ENCODE peak calls at places on chromosomes 4 and X, in four cellular contexts. F is ascending aorta, G is AG04449, Z is AG09309. P is an unnamed sample.

GRCh38 chr4:112817933-112818921 is 181.3 kb downstream of the LARP7 start:
- DNase-seq in F (peak), G (peak), Z (peak), P (peak)

GRCh38 chr4:174697896-174698295 is 131.2 kb downstream of the GLRA3 start:
- DNase-seq in F (no peak), G (no peak), Z (no peak), P (no peak)

GRCh38 chrX:110412971-110413726 is 54.5 kb downstream of the RTL9 start:
- DNase-seq in F (peak), G (no peak), Z (no peak), P (peak)

GRCh38 chr4:184481544-184481943 is 7.2 kb upstream of the IRF2 start:
- DNase-seq in F (no peak), G (no peak), Z (no peak), P (no peak)

GRCh38 chrX:2447484-2447883 is 53.3 kb downstream of the DHRSX start:
- DNase-seq in F (no peak), G (no peak), Z (no peak), P (no peak)

GRCh38 chrX:24117288-24117687 is 32.2 kb upstream of the ZFX start:
- DNase-seq in F (no peak), G (no peak), Z (peak), P (peak)

GRCh38 chrX:77505227-77505626 is 58.0 kb downstream of the FGF16 start:
- DNase-seq in F (no peak), G (peak), Z (peak), P (peak)

GRCh38 chr4:111066001-111066400 is 443.1 kb upstream of the PITX2 start:
- DNase-seq in F (no peak), G (no peak), Z (no peak), P (peak)

GRCh38 chr4:71944956-71945355 is 86.8 kb upstream of the NPFFR2 start:
- DNase-seq in F (no peak), G (no peak), Z (no peak), P (peak)

GRCh38 chr4:38099908-38100407 is 139.8 kb downstream of the PTTG2 start:
- DNase-seq in F (no peak), G (peak), Z (peak), P (peak)

GRCh38 chr4:71882113-71882512 is 98.2 kb upstream of the GC start:
- DNase-seq in F (no peak), G (no peak), Z (no peak), P (no peak)

GRCh38 chrX:72029473-72030411 is 102.0 kb downstream of the RTL5 start:
- DNase-seq in F (peak), G (peak), Z (peak), P (peak)

GRCh38 chr4:113077611-113078010 is 28.2 kb downstream of the ANK2 start:
- DNase-seq in F (no peak), G (no peak), Z (no peak), P (no peak)

GRCh38 chr4:8383451-8384160 is 56.9 kb downstream of the ACOX3 start:
- DNase-seq in F (no peak), G (no peak), Z (no peak), P (peak)

GRCh38 chrX:107683931-107684330 is 55.6 kb downstream of the PRPS1 start:
- DNase-seq in F (peak), G (no peak), Z (no peak), P (no peak)

GRCh38 chrX:40496728-40497127 is 84.0 kb upstream of the ATP6AP2 start:
- DNase-seq in F (no peak), G (no peak), Z (peak), P (peak)

GRCh38 chrX:117990438-117990837 is 126.2 kb downstream of the KLHL13 start:
- DNase-seq in F (no peak), G (no peak), Z (no peak), P (no peak)

GRCh38 chr4:20364969-20365368 is 113.3 kb downstream of the SLIT2 start:
- DNase-seq in F (no peak), G (no peak), Z (no peak), P (no peak)

GRCh38 chrX:74178536-74178935 is 125.4 kb upstream of the ZCCHC13 start:
- DNase-seq in F (no peak), G (no peak), Z (no peak), P (no peak)

GRCh38 chr4:138475116-138475515 is 233.0 kb upstream of the SLC7A11 start:
- DNase-seq in F (no peak), G (no peak), Z (no peak), P (no peak)

GRCh38 chr4:128775477-128775876 is 34.0 kb upstream of the JADE1 start:
- DNase-seq in F (no peak), G (no peak), Z (no peak), P (no peak)

GRCh38 chrX:104137496-104137895 is 19.3 kb downstream of the SLC25A53 start:
- DNase-seq in F (no peak), G (no peak), Z (no peak), P (peak)

GRCh38 chrX:24245201-24245600 is 68.7 kb downstream of the SUPT20HL2 start:
- DNase-seq in F (no peak), G (no peak), Z (peak), P (peak)

GRCh38 chrX:44314259-44314734 is 29.2 kb downstream of the EFHC2 start:
- DNase-seq in F (no peak), G (no peak), Z (no peak), P (peak)

GRCh38 chr4:6772223-6772928 is 10.2 kb upstream of the KIAA0232 start:
- DNase-seq in F (no peak), G (no peak), Z (no peak), P (peak)

GRCh38 chrX:68934922-68935321 is 106.1 kb downstream of the EFNB1 start:
- DNase-seq in F (peak), G (no peak), Z (no peak), P (no peak)

GRCh38 chr4:140344621-140345020 is 28.8 kb upstream of the SCOC start:
- DNase-seq in F (no peak), G (no peak), Z (no peak), P (no peak)

GRCh38 chr4:142913461-142914030 is 67.4 kb upstream of the INPP4B start:
- DNase-seq in F (no peak), G (no peak), Z (peak), P (peak)

GRCh38 chr4:159400782-159401712 is 298.2 kb downstream of the RAPGEF2 start:
- DNase-seq in F (no peak), G (peak), Z (no peak), P (peak)

GRCh38 chr4:165953181-165953580 is 80.1 kb downstream of the TLL1 start:
- DNase-seq in F (no peak), G (no peak), Z (no peak), P (no peak)

GRCh38 chr4:83012631-83013419 is 2.2 kb upstream of the LIN54 start:
- DNase-seq in F (peak), G (peak), Z (peak), P (peak)
- TF ChIP-seq CTCF in F (peak), G (peak), Z (peak), P (peak)

DNA sequence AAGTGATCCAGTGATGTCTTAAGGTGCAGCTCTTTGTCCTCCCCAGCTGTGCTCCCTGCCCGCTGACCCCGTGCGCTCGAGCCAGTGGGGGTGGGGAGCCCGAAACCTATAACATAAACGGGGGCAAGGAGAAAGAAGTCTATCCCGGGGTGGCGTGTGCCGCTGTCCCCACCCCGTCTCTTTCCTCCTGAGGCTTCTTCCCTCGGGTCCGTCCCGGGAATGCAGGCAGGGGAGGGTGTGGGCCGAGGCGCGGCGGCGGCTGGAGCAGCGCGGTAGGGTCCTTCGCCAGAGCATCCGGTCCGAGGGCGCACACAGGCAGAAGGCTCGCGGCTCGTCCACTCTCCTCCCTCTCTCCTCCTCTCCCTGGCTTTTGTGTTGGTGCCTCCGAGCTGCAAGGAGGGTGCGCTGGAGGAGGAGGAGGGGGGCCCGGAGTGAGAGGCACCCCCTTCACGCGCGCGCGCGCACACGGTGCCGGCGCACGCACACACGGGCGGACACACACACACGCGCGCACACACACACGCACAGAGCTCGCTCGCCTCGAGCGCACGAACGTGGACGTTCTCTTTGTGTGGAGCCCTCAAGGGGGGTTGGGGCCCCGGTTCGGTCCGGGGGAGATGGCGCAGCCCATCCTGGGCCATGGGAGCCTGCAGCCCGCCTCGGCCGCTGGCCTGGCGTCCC is at the start of gene RAB33A:
- DNase-seq in F (no peak), G (no peak), Z (no peak), P (no peak)
- H3K4me3 ChIP-seq in F (peak), G (peak), Z (peak), P (peak)

GRCh38 chr4:73431813-73432168 is 4.2 kb upstream of the AFP start:
- DNase-seq in F (no peak), G (no peak), Z (no peak), P (no peak)

GRCh38 chr4:73433140-73433539 is 2.9 kb upstream of the AFP start:
- DNase-seq in F (no peak), G (no peak), Z (no peak), P (no peak)

GRCh38 chr4:73432169-73433000 is 3.6 kb upstream of the AFP start:
- DNase-seq in F (no peak), G (no peak), Z (no peak), P (no peak)

GRCh38 chr4:73435984-73436383 is at the start of gene AFP:
- DNase-seq in F (no peak), G (no peak), Z (no peak), P (no peak)

GRCh38 chr4:73434311-73434710 is 1.7 kb upstream of the AFP start:
- DNase-seq in F (no peak), G (no peak), Z (no peak), P (no peak)
- TF ChIP-seq CTCF in F (peak), G (peak), Z (peak), P (peak)

DNA sequence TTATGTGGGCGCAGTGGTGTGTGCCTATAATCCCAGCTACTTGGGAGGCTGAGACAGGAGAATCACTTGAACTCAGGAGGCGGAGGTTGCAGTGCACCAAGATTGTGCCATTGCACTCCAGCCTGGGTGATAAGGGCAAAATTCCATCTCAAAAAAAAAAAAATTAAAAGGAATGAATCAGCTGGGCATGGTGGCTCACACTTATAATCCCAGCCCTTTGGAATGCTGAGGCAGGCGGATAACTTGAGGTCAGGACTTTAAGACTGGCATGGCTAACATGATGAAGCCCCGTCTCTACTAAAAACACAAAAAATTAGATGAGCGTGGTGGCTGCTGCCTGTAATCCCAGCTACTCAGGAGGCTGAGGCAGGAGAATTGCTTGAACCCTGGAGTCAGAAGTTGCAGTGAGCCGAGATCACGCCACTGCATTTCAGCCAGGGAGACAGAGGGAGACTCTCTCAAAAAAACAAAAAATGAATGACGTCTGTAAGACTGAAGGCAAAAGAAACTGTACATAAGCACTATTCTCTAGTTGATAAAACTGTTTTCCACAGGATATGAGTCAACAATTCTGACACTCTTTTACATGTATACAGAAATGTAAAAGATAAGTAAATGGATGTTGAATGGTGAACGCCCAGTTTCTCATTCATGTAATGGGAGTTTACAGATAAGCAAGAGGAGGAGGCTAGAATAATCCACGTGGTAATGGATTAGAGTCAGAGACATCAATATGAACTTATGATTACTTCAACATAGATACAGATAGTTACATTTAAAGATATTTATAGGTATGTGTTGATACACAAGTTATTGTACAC is 22.2 kb downstream of the CENPC start:
- DNase-seq in F (no peak), G (no peak), Z (no peak), P (peak)
- H3K4me3 ChIP-seq in F (no peak), G (no peak), Z (no peak), P (no peak)

P was measured in astrocyte of the spinal cord.